ENCODE peak calls at places on chromosomes 11 and 22, in ten cellular contexts. One of them, this sample, is unnamed.
A peak's percentile ranks its signal among the peaks of the same experiment; 100 is the strongest.

GRCh38 chr11:46315033-46315738 is 32.1 kb upstream of the DGKZ start:
- DNase-seq in A549: peak; percentile 87
- DNase-seq in sigmoid colon: peak; percentile 78
- DNase-seq in ovary: peak; percentile 70
- DNase-seq in transverse colon: peak; percentile 72
- DNase-seq in suprapubic skin: peak; percentile 84
- DNase-seq in H1: peak; percentile 77
- DNase-seq in tibial nerve: peak; percentile 52
- DNase-seq in GM12878: no peak
- DNase-seq in esophagus muscularis mucosa: no peak
- DNase-seq in this sample: peak; percentile 78

GRCh38 chr11:16902182-16902581 is 112.0 kb downstream of the PLEKHA7 start:
- DNase-seq in suprapubic skin: no peak
- DNase-seq in tibial nerve: no peak
- DNase-seq in GM12878: peak; percentile 88
- DNase-seq in transverse colon: no peak
- DNase-seq in sigmoid colon: no peak
- DNase-seq in A549: no peak
- DNase-seq in esophagus muscularis mucosa: no peak
- DNase-seq in ovary: no peak
- DNase-seq in H1: no peak
- DNase-seq in this sample: no peak

GRCh38 chr11:44627911-44628729 is 62.7 kb downstream of the CD82 start:
- DNase-seq in sigmoid colon: peak; percentile 95
- DNase-seq in suprapubic skin: peak; percentile 61
- DNase-seq in A549: no peak
- DNase-seq in GM12878: no peak
- DNase-seq in ovary: peak; percentile 68
- DNase-seq in tibial nerve: peak; percentile 59
- DNase-seq in esophagus muscularis mucosa: peak; percentile 93
- DNase-seq in H1: no peak
- DNase-seq in transverse colon: peak; percentile 53
- DNase-seq in this sample: peak; percentile 57

GRCh38 chr11:111403021-111403725 is 24.1 kb upstream of the POU2AF1 start:
- DNase-seq in GM12878: no peak
- DNase-seq in sigmoid colon: no peak
- DNase-seq in transverse colon: no peak
- DNase-seq in tibial nerve: no peak
- DNase-seq in ovary: no peak
- DNase-seq in A549: no peak
- DNase-seq in esophagus muscularis mucosa: no peak
- DNase-seq in H1: no peak
- DNase-seq in suprapubic skin: no peak
- DNase-seq in this sample: no peak

GRCh38 chr22:26550498-26551033 is 38.3 kb upstream of the TFIP11 start:
- DNase-seq in sigmoid colon: no peak
- DNase-seq in esophagus muscularis mucosa: no peak
- DNase-seq in suprapubic skin: no peak
- DNase-seq in A549: no peak
- DNase-seq in ovary: no peak
- DNase-seq in transverse colon: no peak
- DNase-seq in H1: no peak
- DNase-seq in GM12878: no peak
- DNase-seq in tibial nerve: no peak
- DNase-seq in this sample: no peak

GRCh38 chr11:115778928-115779650 is 274.9 kb upstream of the CADM1 start:
- DNase-seq in esophagus muscularis mucosa: no peak
- DNase-seq in sigmoid colon: no peak
- DNase-seq in suprapubic skin: no peak
- DNase-seq in transverse colon: no peak
- DNase-seq in ovary: no peak
- DNase-seq in H1: no peak
- DNase-seq in A549: no peak
- DNase-seq in tibial nerve: no peak
- DNase-seq in GM12878: no peak
- DNase-seq in this sample: no peak

GRCh38 chr11:118153516-118153915 is 893 bp upstream of the SCN4B start:
- DNase-seq in ovary: no peak
- DNase-seq in esophagus muscularis mucosa: no peak
- DNase-seq in transverse colon: no peak
- DNase-seq in suprapubic skin: no peak
- DNase-seq in tibial nerve: no peak
- DNase-seq in GM12878: no peak
- DNase-seq in sigmoid colon: no peak
- DNase-seq in H1: no peak
- DNase-seq in A549: no peak
- DNase-seq in this sample: no peak

GRCh38 chr22:38831166-38831945 is 12.5 kb downstream of the NPTXR start:
- DNase-seq in transverse colon: no peak
- DNase-seq in esophagus muscularis mucosa: no peak
- DNase-seq in ovary: no peak
- DNase-seq in sigmoid colon: no peak
- DNase-seq in GM12878: no peak
- DNase-seq in tibial nerve: no peak
- DNase-seq in suprapubic skin: no peak
- DNase-seq in H1: no peak
- DNase-seq in A549: peak; percentile 59
- DNase-seq in this sample: no peak

GRCh38 chr11:73520358-73521061 is 77.4 kb downstream of the FAM168A start:
- DNase-seq in A549: no peak
- DNase-seq in transverse colon: no peak
- DNase-seq in tibial nerve: no peak
- DNase-seq in GM12878: peak; percentile 47
- DNase-seq in sigmoid colon: no peak
- DNase-seq in H1: no peak
- DNase-seq in suprapubic skin: no peak
- DNase-seq in esophagus muscularis mucosa: no peak
- DNase-seq in ovary: no peak
- DNase-seq in this sample: no peak

GRCh38 chr22:23034621-23035556 is 35.4 kb upstream of the GNAZ start:
- DNase-seq in transverse colon: no peak
- DNase-seq in sigmoid colon: no peak
- DNase-seq in A549: no peak
- DNase-seq in suprapubic skin: no peak
- DNase-seq in GM12878: no peak
- DNase-seq in ovary: no peak
- DNase-seq in tibial nerve: no peak
- DNase-seq in esophagus muscularis mucosa: peak; percentile 74
- DNase-seq in H1: no peak
- DNase-seq in this sample: no peak

GRCh38 chr11:62129610-62130497 is 6.0 kb downstream of the INCENP start:
- DNase-seq in suprapubic skin: peak; percentile 43
- DNase-seq in GM12878: no peak
- DNase-seq in esophagus muscularis mucosa: no peak
- DNase-seq in sigmoid colon: peak; percentile 56
- DNase-seq in transverse colon: no peak
- DNase-seq in ovary: no peak
- DNase-seq in H1: no peak
- DNase-seq in A549: no peak
- DNase-seq in tibial nerve: no peak
- DNase-seq in this sample: peak; percentile 18

DNA sequence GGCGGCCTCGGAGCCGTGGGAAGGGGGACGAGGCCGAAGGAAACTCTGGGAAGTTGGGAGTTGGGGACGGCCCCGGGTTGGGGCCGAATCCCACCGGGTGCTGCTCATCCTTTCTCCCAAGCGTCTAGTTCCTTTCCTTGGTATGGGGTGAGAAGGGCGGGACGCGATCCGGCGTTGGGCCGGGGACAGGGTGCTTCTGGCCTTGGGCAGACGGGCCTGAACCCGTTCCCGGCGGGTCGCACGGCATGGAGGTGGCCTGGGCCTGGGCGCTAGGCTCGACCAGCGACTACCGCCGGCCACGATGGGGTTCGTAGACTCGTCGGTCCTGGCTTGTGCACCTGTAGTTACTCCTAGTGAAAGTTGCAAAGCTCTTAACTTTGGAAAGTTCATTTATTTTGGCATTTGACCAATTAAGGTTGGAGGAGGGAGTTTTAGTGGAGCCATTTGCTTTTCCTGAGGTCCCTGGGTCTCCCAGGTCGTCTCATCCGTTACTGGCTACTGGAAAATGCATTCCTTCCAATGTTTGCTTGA is 1.0 kb downstream of the SYT9 start:
- DNase-seq in A549: no peak
- DNase-seq in suprapubic skin: no peak
- DNase-seq in esophagus muscularis mucosa: no peak
- DNase-seq in tibial nerve: no peak
- DNase-seq in sigmoid colon: no peak
- DNase-seq in ovary: no peak
- DNase-seq in transverse colon: no peak
- DNase-seq in H1: no peak
- DNase-seq in GM12878: no peak
- DNase-seq in this sample: no peak
- H3K4me3 ChIP-seq in A549: peak overlapping the region; percentile 54
- H3K4me3 ChIP-seq in suprapubic skin: peak overlapping the region; percentile 64
- H3K4me3 ChIP-seq in esophagus muscularis mucosa: peak overlapping the region; percentile 61
- H3K4me3 ChIP-seq in tibial nerve: peak overlapping the region; percentile 54
- H3K4me3 ChIP-seq in sigmoid colon: peak overlapping the region; percentile 41
- H3K4me3 ChIP-seq in ovary: no peak overlapping the region
- H3K4me3 ChIP-seq in transverse colon: peak overlapping the region; percentile 30
- H3K4me3 ChIP-seq in H1: peak overlapping the region; percentile 71
- H3K4me3 ChIP-seq in GM12878: no peak overlapping the region
- H3K4me3 ChIP-seq in this sample: peak overlapping the region; percentile 57

DNA sequence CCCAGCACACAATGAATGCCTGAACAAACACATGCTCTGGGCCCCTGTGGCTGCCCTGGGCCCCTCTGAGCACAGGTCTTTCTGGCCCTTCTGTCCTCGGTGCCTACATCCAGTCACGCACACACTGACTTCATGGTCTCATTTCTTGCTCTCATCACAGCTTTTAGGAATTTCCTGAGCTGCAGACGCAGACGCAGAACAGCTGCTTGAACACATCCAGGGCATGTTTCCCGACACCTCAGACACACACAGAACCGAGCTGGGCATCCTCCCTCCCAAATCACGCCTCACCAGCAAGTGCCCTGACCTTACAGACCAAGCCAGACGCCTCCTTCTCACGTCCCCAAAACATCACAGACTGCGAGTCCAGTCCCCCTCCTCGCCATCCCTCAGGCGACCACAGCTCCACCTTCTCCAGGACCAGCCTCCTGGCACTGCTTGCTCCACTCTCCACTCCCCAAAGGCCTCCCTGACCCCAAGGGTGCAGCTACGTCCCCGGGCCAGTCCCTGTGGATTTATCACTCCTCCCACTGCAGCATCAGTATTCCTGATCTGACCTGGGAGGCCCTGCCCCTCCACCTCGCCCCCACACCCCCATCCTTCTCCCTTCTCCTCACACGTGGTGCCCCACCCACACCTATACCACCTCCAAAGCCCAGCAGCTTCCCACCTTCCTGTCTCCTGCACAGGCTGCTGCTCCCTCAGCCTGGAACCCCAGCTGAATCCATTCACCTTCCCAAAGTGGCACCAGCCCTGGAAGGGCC is 12.9 kb downstream of the SIRT3 start:
- DNase-seq in sigmoid colon: peak; percentile 54
- DNase-seq in A549: no peak
- DNase-seq in suprapubic skin: peak; percentile 48
- DNase-seq in esophagus muscularis mucosa: no peak
- DNase-seq in GM12878: no peak
- DNase-seq in ovary: no peak
- DNase-seq in tibial nerve: no peak
- DNase-seq in H1: no peak
- DNase-seq in transverse colon: no peak
- DNase-seq in this sample: no peak
- H3K27ac ChIP-seq in sigmoid colon: peak overlapping the region; percentile 66
- H3K27ac ChIP-seq in A549: no peak overlapping the region
- H3K27ac ChIP-seq in suprapubic skin: no peak overlapping the region
- H3K27ac ChIP-seq in esophagus muscularis mucosa: peak overlapping the region; percentile 83
- H3K27ac ChIP-seq in GM12878: no peak overlapping the region
- H3K27ac ChIP-seq in ovary: no peak overlapping the region
- H3K27ac ChIP-seq in tibial nerve: no peak overlapping the region
- H3K27ac ChIP-seq in H1: no peak overlapping the region
- H3K27ac ChIP-seq in transverse colon: no peak overlapping the region
- H3K27ac ChIP-seq in this sample: no peak overlapping the region

GRCh38 chr11:104897891-104898684 is at the start of gene CASP12:
- DNase-seq in suprapubic skin: no peak
- DNase-seq in transverse colon: no peak
- DNase-seq in ovary: no peak
- DNase-seq in tibial nerve: no peak
- DNase-seq in sigmoid colon: no peak
- DNase-seq in GM12878: no peak
- DNase-seq in esophagus muscularis mucosa: no peak
- DNase-seq in H1: no peak
- DNase-seq in A549: no peak
- DNase-seq in this sample: no peak
- TF ChIP-seq EP300 in suprapubic skin: no peak
- TF ChIP-seq EP300 in transverse colon: no peak
- TF ChIP-seq EP300 in ovary: peak; percentile 7
- TF ChIP-seq EP300 in tibial nerve: peak; percentile 30
- TF ChIP-seq EP300 in sigmoid colon: no peak
- TF ChIP-seq EP300 in GM12878: peak; percentile 28
- TF ChIP-seq EP300 in esophagus muscularis mucosa: no peak
- TF ChIP-seq EP300 in H1: no peak
- TF ChIP-seq EP300 in A549: no peak
- TF ChIP-seq EP300 in this sample: no peak

GRCh38 chr22:17845790-17846189 is 71.5 kb upstream of the BID start:
- DNase-seq in esophagus muscularis mucosa: no peak
- DNase-seq in sigmoid colon: peak; percentile 79
- DNase-seq in H1: no peak
- DNase-seq in ovary: peak; percentile 48
- DNase-seq in A549: no peak
- DNase-seq in GM12878: no peak
- DNase-seq in transverse colon: no peak
- DNase-seq in tibial nerve: no peak
- DNase-seq in suprapubic skin: no peak
- DNase-seq in this sample: no peak
- H3K4me3 ChIP-seq in esophagus muscularis mucosa: peak overlapping the region; percentile 29
- H3K4me3 ChIP-seq in sigmoid colon: no peak overlapping the region
- H3K4me3 ChIP-seq in H1: no peak overlapping the region
- H3K4me3 ChIP-seq in ovary: no peak overlapping the region
- H3K4me3 ChIP-seq in A549: no peak overlapping the region
- H3K4me3 ChIP-seq in GM12878: no peak overlapping the region
- H3K4me3 ChIP-seq in transverse colon: no peak overlapping the region
- H3K4me3 ChIP-seq in tibial nerve: no peak overlapping the region
- H3K4me3 ChIP-seq in suprapubic skin: peak overlapping the region; percentile 5
- H3K4me3 ChIP-seq in this sample: no peak overlapping the region